ENCODE peak calls at places on chromosome 3, in seven cellular contexts. V, C, B, K, Q, J and N are unnamed samples.

GRCh38 chr3:54899273-54899672 is 28.6 kb downstream of the LRTM1 start:
- DNase-seq in C (no peak), Q (no peak), K (no peak), J (no peak), V (no peak), B (no peak), N (no peak)

GRCh38 chr3:176988795-176989194 is 208.5 kb downstream of the TBL1XR1 start:
- DNase-seq in Q (peak), C (no peak), B (no peak), J (no peak), K (no peak), V (no peak), N (no peak)

GRCh38 chr3:65928110-65928509 is 110.6 kb downstream of the MAGI1 start:
- DNase-seq in K (no peak), Q (no peak), B (no peak), J (no peak), V (peak), C (no peak), N (no peak)

GRCh38 chr3:107205354-107205753 is 171.9 kb upstream of the CCDC54 start:
- DNase-seq in J (no peak), K (no peak), Q (no peak), V (no peak), C (no peak), B (no peak), N (no peak)

GRCh38 chr3:2099779-2100191 is 1.1 kb downstream of the CNTN4 start:
- DNase-seq in V (no peak), J (no peak), K (no peak), C (no peak), Q (no peak), B (no peak), N (no peak)

GRCh38 chr3:55571216-55571813 is 84.2 kb upstream of the WNT5A start:
- DNase-seq in J (no peak), K (no peak), C (no peak), B (no peak), V (no peak), Q (no peak), N (no peak)

GRCh38 chr3:45092132-45093031 is 53.8 kb downstream of the CDCP1 start:
- DNase-seq in C (peak), Q (no peak), V (peak), B (no peak), J (peak), K (no peak), N (peak)

GRCh38 chr3:69763976-69764851 is 24.9 kb downstream of the MITF start:
- DNase-seq in Q (no peak), K (no peak), V (no peak), J (no peak), B (no peak), C (no peak), N (no peak)

GRCh38 chr3:168863561-168863960 is 767.8 kb upstream of the GOLIM4 start:
- DNase-seq in B (no peak), Q (no peak), K (no peak), C (peak), J (no peak), V (no peak), N (no peak)

GRCh38 chr3:72810063-72810462 is 38.2 kb downstream of the SHQ1 start:
- DNase-seq in K (no peak), Q (no peak), B (no peak), V (no peak), C (no peak), J (no peak), N (no peak)

GRCh38 chr3:188683032-188683491 is 488.7 kb upstream of the TPRG1 start:
- DNase-seq in K (no peak), C (peak), J (no peak), V (peak), B (no peak), Q (no peak), N (peak)

GRCh38 chr3:135690664-135691063 is 274.9 kb upstream of the PPP2R3A start:
- DNase-seq in Q (no peak), B (no peak), C (no peak), J (no peak), K (no peak), V (no peak), N (no peak)

GRCh38 chr3:79052054-79052681 is 715.6 kb downstream of the ROBO1 start:
- DNase-seq in C (no peak), Q (no peak), B (no peak), K (no peak), J (no peak), V (no peak), N (no peak)

GRCh38 chr3:126261037-126261436 is 80.7 kb upstream of the ALDH1L1 start:
- DNase-seq in V (no peak), K (no peak), Q (no peak), C (no peak), J (no peak), B (no peak), N (no peak)

GRCh38 chr3:62051506-62051905 is 321.8 kb downstream of the FEZF2 start:
- DNase-seq in V (no peak), C (peak), B (no peak), Q (no peak), K (no peak), J (peak), N (no peak)

GRCh38 chr3:32220006-32220405 is 18.5 kb upstream of the CMTM8 start:
- DNase-seq in V (peak), K (no peak), C (no peak), B (no peak), J (no peak), Q (no peak), N (no peak)

GRCh38 chr3:52051444-52051843 is 4.9 kb downstream of the DUSP7 start:
- DNase-seq in J (no peak), V (no peak), Q (no peak), K (no peak), C (no peak), B (no peak), N (no peak)

GRCh38 chr3:4981160-4981687 is 2.0 kb downstream of the BHLHE40 start:
- DNase-seq in K (no peak), V (no peak), J (no peak), B (no peak), C (peak), Q (no peak), N (no peak)

GRCh38 chr3:115363071-115363470 is 216.0 kb upstream of the ZBTB20 start:
- DNase-seq in C (peak), K (no peak), B (no peak), Q (no peak), V (no peak), J (no peak), N (no peak)

GRCh38 chr3:11060500-11061251 is 68.1 kb downstream of the SLC6A1 start:
- DNase-seq in C (peak), Q (no peak), V (no peak), B (peak), J (peak), K (no peak), N (peak)